ENCODE peak calls at places on chromosome 18, in five cellular contexts. P, I, Y, M and T are unnamed samples.

GRCh38 chr18:40877096-40877495 is 1077.9 kb upstream of the PIK3C3 start:
- DNase-seq in P (no peak), I (peak), Y (peak), M (peak), T (no peak)

GRCh38 chr18:71995895-71996443 is 548.2 kb downstream of the CBLN2 start:
- DNase-seq in P (no peak), I (no peak), Y (no peak), M (no peak), T (no peak)

GRCh38 chr18:48806551-48807261 is 144.1 kb downstream of the SMAD7 start:
- DNase-seq in P (peak), I (no peak), Y (peak), M (peak), T (no peak)

GRCh38 chr18:79924814-79925655 is 26.4 kb downstream of the SLC66A2 start:
- DNase-seq in P (peak), I (no peak), Y (no peak), M (no peak), T (no peak)

GRCh38 chr18:36392163-36392887 is 94.8 kb downstream of the FHOD3 start:
- DNase-seq in P (no peak), I (no peak), Y (no peak), M (no peak), T (no peak)

GRCh38 chr18:62844850-62845643 is 129.7 kb downstream of the PHLPP1 start:
- DNase-seq in P (no peak), I (no peak), Y (no peak), M (no peak), T (no peak)

GRCh38 chr18:25144835-25145234 is 207.1 kb downstream of the ZNF521 start:
- DNase-seq in P (no peak), I (peak), Y (peak), M (peak), T (no peak)

GRCh38 chr18:76491436-76491800 is 3.6 kb downstream of the ZNF516 start:
- DNase-seq in P (peak), I (no peak), Y (peak), M (peak), T (peak)

GRCh38 chr18:10050956-10051355 is 137.1 kb downstream of the VAPA start:
- DNase-seq in P (no peak), I (no peak), Y (no peak), M (peak), T (no peak)

GRCh38 chr18:49745051-49746014 is 68.0 kb downstream of the ACAA2 start:
- DNase-seq in P (no peak), I (no peak), Y (peak), M (no peak), T (no peak)

GRCh38 chr18:2827076-2827475 is 19.7 kb upstream of the EMILIN2 start:
- DNase-seq in P (no peak), I (no peak), Y (no peak), M (peak), T (no peak)

GRCh38 chr18:48142353-48142752 is 211.9 kb upstream of the SMAD2 start:
- DNase-seq in P (no peak), I (no peak), Y (no peak), M (no peak), T (no peak)

GRCh38 chr18:76943542-76944339 is 121.4 kb downstream of the ZNF236 start:
- DNase-seq in P (no peak), I (peak), Y (peak), M (peak), T (no peak)

GRCh38 chr18:2948038-2948437 is 64.9 kb downstream of the LPIN2 start:
- DNase-seq in P (no peak), I (no peak), Y (peak), M (peak), T (no peak)

GRCh38 chr18:8462651-8463185 is 146.5 kb upstream of the RAB12 start:
- DNase-seq in P (no peak), I (no peak), Y (no peak), M (no peak), T (no peak)

GRCh38 chr18:55245200-55245599 is 285.9 kb upstream of the CCDC68 start:
- DNase-seq in P (no peak), I (no peak), Y (no peak), M (peak), T (no peak)

GRCh38 chr18:61209802-61210201 is 123.4 kb upstream of the CDH20 start:
- DNase-seq in P (no peak), I (no peak), Y (no peak), M (no peak), T (no peak)

GRCh38 chr18:13366977-13367892 is 148.7 kb downstream of the LDLRAD4 start:
- DNase-seq in P (no peak), I (no peak), Y (no peak), M (no peak), T (no peak)

GRCh38 chr18:28855524-28855923 is 678.6 kb upstream of the CDH2 start:
- DNase-seq in P (no peak), I (no peak), Y (peak), M (peak), T (no peak)

GRCh38 chr18:28716321-28716720 is 539.4 kb upstream of the CDH2 start:
- DNase-seq in P (no peak), I (no peak), Y (no peak), M (no peak), T (no peak)

GRCh38 chr18:80023173-80023572 is 11.1 kb upstream of the RBFA start:
- DNase-seq in P (no peak), I (no peak), Y (no peak), M (no peak), T (no peak)

GRCh38 chr18:58567453-58568196 is 61.3 kb downstream of the ALPK2 start:
- DNase-seq in P (no peak), I (peak), Y (peak), M (peak), T (no peak)

GRCh38 chr18:79508565-79509535 is 113.1 kb downstream of the NFATC1 start:
- DNase-seq in P (peak), I (no peak), Y (no peak), M (no peak), T (no peak)

GRCh38 chr18:63903981-63904570 is 3.7 kb upstream of the SERPINB10 start:
- DNase-seq in P (no peak), I (no peak), Y (no peak), M (no peak), T (no peak)

GRCh38 chr18:26545335-26545734 is 3.0 kb downstream of the KCTD1 start:
- DNase-seq in P (no peak), I (no peak), Y (no peak), M (no peak), T (no peak)

GRCh38 chr18:26544459-26544858 is 3.9 kb downstream of the KCTD1 start:
- DNase-seq in P (no peak), I (no peak), Y (no peak), M (no peak), T (no peak)

GRCh38 chr18:26546875-26547301 is 1.5 kb downstream of the KCTD1 start:
- DNase-seq in P (no peak), I (no peak), Y (no peak), M (no peak), T (no peak)

GRCh38 chr18:26546170-26546874 is 2.0 kb downstream of the KCTD1 start:
- DNase-seq in P (no peak), I (no peak), Y (peak), M (peak), T (no peak)

GRCh38 chr18:26545737-26546136 is 2.6 kb downstream of the KCTD1 start:
- DNase-seq in P (no peak), I (no peak), Y (no peak), M (no peak), T (no peak)
- H3K4me3 ChIP-seq in P (no peak), I (peak), Y (peak), M (peak), T (no peak)

GRCh38 chr18:24009651-24010333 is 4.8 kb upstream of the TTC39C start:
- DNase-seq in P (no peak), I (no peak), Y (no peak), M (no peak), T (no peak)
- H3K4me3 ChIP-seq in P (no peak), I (no peak), Y (no peak), M (no peak), T (no peak)

GRCh38 chr18:21701621-21702020 is 3.0 kb downstream of the ABHD3 start:
- DNase-seq in P (no peak), I (no peak), Y (no peak), M (no peak), T (no peak)

GRCh38 chr18:21704603-21705364 is at the start of gene ABHD3:
- DNase-seq in P (peak), I (peak), Y (peak), M (peak), T (peak)

GRCh38 chr18:21706386-21706865 is 1.9 kb upstream of the ABHD3 start:
- DNase-seq in P (no peak), I (no peak), Y (no peak), M (no peak), T (no peak)

GRCh38 chr18:21703241-21703820 is 1.2 kb downstream of the ABHD3 start:
- DNase-seq in P (peak), I (no peak), Y (no peak), M (no peak), T (no peak)

DNA sequence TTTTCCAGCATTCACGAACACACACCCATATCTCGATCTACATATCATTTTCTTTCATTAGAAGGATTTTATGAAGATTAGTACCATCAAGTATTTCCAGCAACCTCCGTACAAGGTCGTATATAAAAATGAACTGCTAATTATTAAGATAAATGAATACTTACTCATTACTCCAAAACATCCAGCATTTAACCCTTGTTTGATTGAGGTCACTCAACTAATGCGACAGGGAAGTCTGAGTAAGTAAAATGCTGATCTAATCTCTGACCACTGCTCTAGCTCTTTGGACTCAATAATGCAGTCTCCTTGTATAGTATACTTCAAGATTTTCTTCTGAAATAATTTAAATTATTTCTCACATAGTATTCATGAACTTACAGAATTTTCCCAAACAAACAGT is 2.0 kb downstream of the ABHD3 start:
- DNase-seq in P (no peak), I (no peak), Y (no peak), M (no peak), T (no peak)
- H3K4me3 ChIP-seq in P (peak), I (no peak), Y (no peak), M (peak), T (no peak)

GRCh38 chr18:22536558-22536957 is 118.8 kb upstream of the CTAGE1 start:
- DNase-seq in P (no peak), I (no peak), Y (no peak), M (no peak), T (no peak)
- H3K4me3 ChIP-seq in P (no peak), I (no peak), Y (no peak), M (no peak), T (no peak)

GRCh38 chr18:961644-962355 is 57.1 kb downstream of the ADCYAP1 start:
- DNase-seq in P (peak), I (peak), Y (peak), M (peak), T (no peak)
- H3K4me3 ChIP-seq in P (peak), I (peak), Y (peak), M (peak), T (no peak)

DNA sequence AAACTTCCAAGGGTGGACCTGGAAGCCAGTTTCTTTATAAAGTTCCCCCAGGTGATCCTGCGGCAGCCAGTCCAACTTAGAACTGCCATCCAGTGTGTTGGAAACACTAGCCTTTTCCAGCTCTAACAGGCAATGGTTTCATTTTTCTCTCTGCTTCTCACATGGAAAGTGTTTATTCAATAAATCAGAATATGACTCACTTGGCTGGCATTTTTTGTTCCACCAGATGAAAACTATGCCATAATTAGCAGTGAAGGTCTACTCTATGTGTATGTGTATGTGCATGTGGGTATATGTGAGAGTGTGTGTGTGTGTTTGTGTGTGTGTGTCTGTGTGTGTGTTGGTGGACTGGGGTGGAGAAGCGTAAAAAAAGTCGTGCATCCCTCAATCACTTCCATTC is 91.0 kb upstream of the SETBP1 start:
- DNase-seq in P (no peak), I (no peak), Y (peak), M (peak), T (no peak)
- H3K4me3 ChIP-seq in P (no peak), I (no peak), Y (no peak), M (no peak), T (no peak)

GRCh38 chr18:27627927-27628326 is 442.8 kb upstream of the CHST9 start:
- DNase-seq in P (no peak), I (no peak), Y (no peak), M (no peak), T (no peak)
- H3K4me3 ChIP-seq in P (no peak), I (no peak), Y (no peak), M (no peak), T (no peak)